ENCODE peak calls at places on chromosomes 1 and 21, in six cellular contexts. Y, F, I, R, G and E are unnamed samples.

GRCh38 chr1:21937372-21938121 is 437 bp upstream of the HSPG2 start:
- DNase-seq in I (peak; percentile 60), R (peak; percentile 99), Y (peak; percentile 84), G (peak; percentile 60), F (peak; percentile 68), E (peak; percentile 93)

GRCh38 chr1:111302374-111302773 is 11.7 kb downstream of the CHIA start:
- DNase-seq in Y (no peak), G (peak; percentile 12), F (no peak), R (no peak), I (no peak), E (no peak)

GRCh38 chr1:207402744-207403143 is 51.4 kb upstream of the CR2 start:
- DNase-seq in R (no peak), G (no peak), I (no peak), F (no peak), Y (no peak), E (no peak)

GRCh38 chr1:32650157-32650751 is at the start of gene ZBTB8OS:
- DNase-seq in R (peak; percentile 86), I (peak; percentile 87), F (peak; percentile 98), G (peak; percentile 97), Y (peak; percentile 93), E (peak; percentile 98)

GRCh38 chr1:247376659-247377058 is 39.3 kb upstream of the NLRP3 start:
- DNase-seq in R (no peak), I (no peak), G (no peak), F (no peak), Y (no peak), E (no peak)

GRCh38 chr21:32413697-32414578 is 1.4 kb downstream of the EVA1C start:
- DNase-seq in G (no peak), F (no peak), R (no peak), Y (peak; percentile 46), I (no peak), E (peak; percentile 37)

GRCh38 chr1:24866211-24867063 is 63.6 kb downstream of the RUNX3 start:
- DNase-seq in R (no peak), I (no peak), F (no peak), G (no peak), Y (peak; percentile 64), E (peak; percentile 62)

GRCh38 chr21:38434913-38435533 is 63.3 kb downstream of the ERG start:
- DNase-seq in I (no peak), F (no peak), Y (peak; percentile 25), G (no peak), R (no peak), E (peak; percentile 83)

GRCh38 chr1:51898090-51898734 is 19.7 kb upstream of the NRDC start:
- DNase-seq in R (no peak), Y (peak; percentile 88), G (no peak), F (peak; percentile 30), I (no peak), E (peak; percentile 88)

GRCh38 chr21:27171704-27172103 is 204.8 kb upstream of the ADAMTS5 start:
- DNase-seq in R (no peak), I (no peak), Y (no peak), G (no peak), F (no peak), E (peak; percentile 74)

GRCh38 chr1:20198918-20199317 is 12.6 kb upstream of the PLA2G2C start:
- DNase-seq in I (no peak), F (no peak), R (no peak), Y (no peak), G (no peak), E (no peak)

GRCh38 chr1:191022856-191023255 is 545.2 kb upstream of the BRINP3 start:
- DNase-seq in F (no peak), G (no peak), R (no peak), I (no peak), Y (peak; percentile 83), E (no peak)

GRCh38 chr1:9586147-9586766 is 2.5 kb upstream of the TMEM201 start:
- DNase-seq in R (no peak), Y (no peak), G (no peak), F (no peak), I (no peak), E (no peak)

GRCh38 chr1:91548382-91549040 is 47.9 kb downstream of the CDC7 start:
- DNase-seq in I (no peak), F (no peak), R (no peak), G (no peak), Y (no peak), E (no peak)

GRCh38 chr1:234987415-234988159 is 141.1 kb downstream of the TOMM20 start:
- DNase-seq in R (no peak), F (no peak), Y (peak; percentile 72), I (no peak), G (no peak), E (peak; percentile 84)

GRCh38 chr1:184426278-184426674 is 39.4 kb downstream of the C1orf21 start:
- DNase-seq in G (no peak), Y (no peak), F (no peak), R (no peak), I (no peak), E (no peak)

GRCh38 chr1:184424945-184425344 is 38.1 kb downstream of the C1orf21 start:
- DNase-seq in F (no peak), R (no peak), I (no peak), Y (no peak), G (no peak), E (no peak)

GRCh38 chr1:184424171-184424570 is 37.3 kb downstream of the C1orf21 start:
- DNase-seq in Y (no peak), R (no peak), F (no peak), I (no peak), G (no peak), E (no peak)

GRCh38 chr1:184423649-184424048 is 36.8 kb downstream of the C1orf21 start:
- DNase-seq in G (no peak), Y (no peak), R (no peak), F (no peak), I (no peak), E (no peak)

DNA sequence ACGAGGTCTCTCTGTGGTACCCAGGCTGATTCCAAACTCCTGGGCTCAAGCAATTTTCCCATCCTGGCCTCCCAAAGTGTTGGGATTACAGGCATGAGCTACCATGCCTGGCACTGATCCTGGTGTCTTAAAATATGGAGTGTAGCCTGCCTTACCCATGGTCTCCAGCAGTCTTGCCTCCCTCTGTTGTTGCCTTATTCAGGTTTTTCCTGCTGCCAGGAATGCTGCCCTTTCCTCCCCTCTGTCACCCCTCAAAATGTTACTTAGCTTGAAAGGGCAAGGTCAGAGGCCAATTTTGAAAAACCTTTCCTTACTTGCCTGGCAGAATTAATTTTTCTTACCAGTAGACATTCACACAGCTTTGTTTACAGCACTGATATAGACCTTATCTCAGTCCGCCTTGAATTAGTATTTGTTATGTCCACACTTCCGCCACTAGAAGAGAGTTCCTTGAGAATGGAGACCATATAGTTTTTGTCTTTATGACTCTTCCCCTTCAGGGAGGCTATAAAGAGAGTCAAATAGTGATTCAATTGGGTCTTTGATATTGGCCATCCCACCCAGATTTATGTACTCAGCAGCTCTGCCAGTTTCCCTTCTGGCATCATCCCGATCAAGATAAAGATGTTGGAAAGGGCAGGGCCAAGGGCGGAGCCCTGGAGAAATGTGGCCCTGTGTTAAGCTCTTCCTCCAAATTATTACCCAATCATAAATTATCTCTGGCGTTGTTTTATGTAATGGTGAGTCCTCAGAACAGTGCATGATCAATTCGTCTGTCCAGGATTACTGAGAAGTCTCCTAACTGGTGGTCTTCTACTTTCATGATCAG is 38.8 kb downstream of the C1orf21 start:
- DNase-seq in R (no peak), I (no peak), Y (peak; percentile 67), G (no peak), F (no peak), E (no peak)
- H3K9me2 ChIP-seq in R (no peaks in the 10 kb centered on the region), I (no peaks in the 10 kb centered on the region), Y (no peaks in the 10 kb centered on the region), G (no peaks in the 10 kb centered on the region), F (no peaks in the 10 kb centered on the region), E (peaks cover 3% of the 10 kb centered on the region)

DNA sequence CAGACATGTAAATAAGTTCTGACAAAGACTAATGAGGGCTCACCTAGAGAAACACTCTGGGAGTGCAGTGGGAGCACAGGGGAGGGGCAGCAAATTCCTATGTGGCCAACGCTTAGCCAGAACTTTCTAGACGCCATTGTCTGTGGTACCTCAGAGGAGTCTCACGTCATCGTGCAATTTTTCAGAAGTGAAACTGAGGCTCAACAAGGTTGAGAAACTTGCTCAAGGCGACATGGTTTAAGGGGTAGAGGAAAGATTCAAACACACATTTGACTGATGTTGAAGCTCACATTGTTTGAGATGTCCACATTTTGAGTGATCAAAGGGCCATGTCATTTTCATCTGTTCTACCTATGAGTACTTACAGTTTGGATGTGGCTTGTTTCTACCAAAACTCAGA is 152.6 kb upstream of the LMO4 start:
- DNase-seq in I (no peak), R (no peak), Y (no peak), F (no peak), G (no peak), E (no peak)
- H3K9ac ChIP-seq in I (no peak overlapping the region), R (no peak overlapping the region), Y (no peak overlapping the region), F (no peak overlapping the region), G (no peak overlapping the region), E (no peak overlapping the region)

DNA sequence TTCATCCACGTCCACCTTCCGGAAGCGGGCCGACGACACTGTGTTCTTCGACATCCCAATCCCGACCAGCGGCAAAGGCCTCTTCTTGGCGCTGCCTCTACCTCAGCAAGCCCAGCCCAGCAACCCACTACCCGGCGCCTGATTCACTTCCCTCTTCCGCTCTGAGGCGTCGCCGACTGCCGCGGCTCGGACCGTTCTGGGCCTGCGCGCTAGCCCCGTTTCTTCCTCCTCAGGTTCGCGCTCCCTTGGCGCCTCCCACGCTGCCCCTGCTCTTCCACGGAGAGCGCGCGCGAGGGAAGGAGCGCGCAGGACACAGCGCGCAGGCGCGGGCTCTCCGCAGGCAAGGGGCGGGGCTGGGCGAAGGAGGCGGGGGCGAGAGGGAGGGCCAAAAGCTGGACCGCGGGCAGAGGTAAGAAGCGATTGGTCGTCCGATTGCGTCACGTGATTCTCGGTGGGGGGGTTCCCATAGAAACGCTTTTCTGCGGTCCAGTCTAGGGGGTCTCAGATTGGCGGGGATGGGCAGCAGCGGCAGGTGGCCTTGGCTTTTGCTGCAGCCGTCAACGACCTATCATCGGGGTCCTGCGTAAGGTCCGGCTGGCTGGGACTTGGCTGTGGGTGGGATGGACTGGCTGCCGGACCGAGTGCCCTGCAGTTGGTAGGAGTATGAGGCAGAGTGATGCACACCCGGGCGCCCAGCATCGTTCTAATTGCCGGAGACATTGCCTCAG is at the start of gene ARPC5:
- DNase-seq in Y (peak; percentile 93), I (peak; percentile 92), F (peak; percentile 99), R (peak; percentile 93), G (peak; percentile 99), E (peak; percentile 99)
- H3K4me3 ChIP-seq in Y (peak within 1 kb of the TSS; percentile 93), I (peak within 1 kb of the TSS; percentile 79), F (peak within 1 kb of the TSS; percentile 86), R (peak within 1 kb of the TSS; percentile 85), G (peak within 1 kb of the TSS; percentile 91), E (peak within 1 kb of the TSS; percentile 96)

GRCh38 chr1:114037503-114037890 is 58.2 kb downstream of the OLFML3 start:
- DNase-seq in I (no peak), F (no peak), R (no peak), G (no peak), Y (no peak), E (no peak)

GRCh38 chr1:114043548-114043947 is 64.3 kb downstream of the OLFML3 start:
- DNase-seq in R (no peak), Y (no peak), I (no peak), F (no peak), G (no peak), E (no peak)

GRCh38 chr1:114040273-114041043 is 61.2 kb downstream of the OLFML3 start:
- DNase-seq in Y (no peak), R (no peak), F (no peak), I (no peak), G (no peak), E (peak; percentile 75)

GRCh38 chr1:114037952-114038867 is 58.9 kb downstream of the OLFML3 start:
- DNase-seq in F (no peak), R (no peak), Y (peak; percentile 31), G (no peak), I (no peak), E (no peak)

DNA sequence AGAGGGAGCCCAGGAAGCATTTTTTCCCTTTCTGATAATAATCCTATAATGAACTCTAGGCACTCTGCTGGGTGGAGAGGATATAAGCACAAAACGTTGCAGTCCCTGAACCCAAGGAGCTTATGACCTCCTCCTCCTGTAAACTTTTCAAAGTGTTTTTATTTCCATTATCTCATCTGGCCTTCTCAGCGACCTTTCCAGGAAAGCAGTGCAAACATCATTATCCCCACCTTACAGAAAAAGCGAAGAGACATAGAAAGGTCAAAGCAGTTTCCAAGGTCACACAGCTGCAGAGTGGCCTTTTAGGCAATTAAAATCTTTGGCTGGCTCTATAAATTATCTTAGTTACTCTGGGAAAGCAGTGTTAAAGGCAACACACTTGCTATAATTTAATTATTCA is 63.8 kb downstream of the OLFML3 start:
- DNase-seq in F (no peak), Y (no peak), R (no peak), I (no peak), G (no peak), E (no peak)
- H3K9me2 ChIP-seq in F (no peaks in the 10 kb centered on the region), Y (no peaks in the 10 kb centered on the region), R (no peaks in the 10 kb centered on the region), I (no peaks in the 10 kb centered on the region), G (no peaks in the 10 kb centered on the region), E (no peaks in the 10 kb centered on the region)